ENCODE peak calls at places on chromosomes 16 and 17, in five cellular contexts. One of them, this sample, is unnamed.

GRCh38 chr16:65122974-65123845 is 1.3 kb upstream of the CDH11 start:
- DNase-seq in germinal center: no peak
- DNase-seq in CD8-positive, alpha-beta memory T cell: no peak
- DNase-seq in HFFc6: peak; percentile 63
- DNase-seq in cardiac muscle cell: peak; percentile 55
- DNase-seq in this sample: peak; percentile 70

GRCh38 chr17:2885751-2886150 is 89.5 kb downstream of the RAP1GAP2 start:
- DNase-seq in germinal center: no peak
- DNase-seq in CD8-positive, alpha-beta memory T cell: no peak
- DNase-seq in HFFc6: no peak
- DNase-seq in cardiac muscle cell: no peak
- DNase-seq in this sample: no peak

GRCh38 chr16:27102701-27103575 is 36.2 kb downstream of the C16orf82 start:
- DNase-seq in germinal center: no peak
- DNase-seq in CD8-positive, alpha-beta memory T cell: no peak
- DNase-seq in HFFc6: no peak
- DNase-seq in cardiac muscle cell: no peak
- DNase-seq in this sample: no peak

GRCh38 chr17:71032746-71033273 is 863.5 kb downstream of the KCNJ2 start:
- DNase-seq in germinal center: no peak
- DNase-seq in CD8-positive, alpha-beta memory T cell: no peak
- DNase-seq in HFFc6: no peak
- DNase-seq in cardiac muscle cell: peak; percentile 38
- DNase-seq in this sample: no peak

GRCh38 chr17:17206913-17207368 is 808 bp upstream of the PLD6 start:
- DNase-seq in germinal center: no peak
- DNase-seq in CD8-positive, alpha-beta memory T cell: no peak
- DNase-seq in HFFc6: no peak
- DNase-seq in cardiac muscle cell: no peak
- DNase-seq in this sample: no peak

GRCh38 chr16:57600048-57600835 is 28.2 kb upstream of the ADGRG1 start:
- DNase-seq in germinal center: peak; percentile 66
- DNase-seq in CD8-positive, alpha-beta memory T cell: no peak
- DNase-seq in HFFc6: no peak
- DNase-seq in cardiac muscle cell: peak; percentile 72
- DNase-seq in this sample: peak; percentile 45

GRCh38 chr17:4248504-4249277 is 15.1 kb downstream of the ANKFY1 start:
- DNase-seq in germinal center: no peak
- DNase-seq in CD8-positive, alpha-beta memory T cell: no peak
- DNase-seq in HFFc6: no peak
- DNase-seq in cardiac muscle cell: no peak
- DNase-seq in this sample: no peak

GRCh38 chr16:3099732-3100499 is 822 bp upstream of the ZSCAN10 start:
- DNase-seq in germinal center: peak; percentile 96
- DNase-seq in CD8-positive, alpha-beta memory T cell: peak; percentile 78
- DNase-seq in HFFc6: peak; percentile 64
- DNase-seq in cardiac muscle cell: peak; percentile 97
- DNase-seq in this sample: peak; percentile 90

GRCh38 chr16:1290860-1291575 is 18.4 kb upstream of the UBE2I start:
- DNase-seq in germinal center: no peak
- DNase-seq in CD8-positive, alpha-beta memory T cell: no peak
- DNase-seq in HFFc6: no peak
- DNase-seq in cardiac muscle cell: no peak
- DNase-seq in this sample: no peak

GRCh38 chr17:39264119-39264518 is 38.4 kb upstream of the STAC2 start:
- DNase-seq in germinal center: no peak
- DNase-seq in CD8-positive, alpha-beta memory T cell: no peak
- DNase-seq in HFFc6: no peak
- DNase-seq in cardiac muscle cell: no peak
- DNase-seq in this sample: no peak

GRCh38 chr17:68011199-68011665 is 15.0 kb upstream of the C17orf58 start:
- DNase-seq in germinal center: peak; percentile 69
- DNase-seq in CD8-positive, alpha-beta memory T cell: peak; percentile 31
- DNase-seq in HFFc6: no peak
- DNase-seq in cardiac muscle cell: peak; percentile 63
- DNase-seq in this sample: peak; percentile 39

GRCh38 chr17:71192848-71193247 is 928.0 kb upstream of the SOX9 start:
- DNase-seq in germinal center: no peak
- DNase-seq in CD8-positive, alpha-beta memory T cell: no peak
- DNase-seq in HFFc6: no peak
- DNase-seq in cardiac muscle cell: no peak
- DNase-seq in this sample: no peak

GRCh38 chr17:46977348-46977747 is 1.7 kb downstream of the RPRML start:
- DNase-seq in germinal center: no peak
- DNase-seq in CD8-positive, alpha-beta memory T cell: no peak
- DNase-seq in HFFc6: peak; percentile 32
- DNase-seq in cardiac muscle cell: peak; percentile 69
- DNase-seq in this sample: peak; percentile 45

GRCh38 chr17:36641877-36642845 is 40.8 kb downstream of the MRM1 start:
- DNase-seq in germinal center: no peak
- DNase-seq in CD8-positive, alpha-beta memory T cell: no peak
- DNase-seq in HFFc6: no peak
- DNase-seq in cardiac muscle cell: peak; percentile 40
- DNase-seq in this sample: peak; percentile 8

GRCh38 chr16:51326131-51326856 is 175.2 kb upstream of the SALL1 start:
- DNase-seq in germinal center: no peak
- DNase-seq in CD8-positive, alpha-beta memory T cell: no peak
- DNase-seq in HFFc6: peak; percentile 85
- DNase-seq in cardiac muscle cell: no peak
- DNase-seq in this sample: peak; percentile 60

GRCh38 chr16:14608111-14608566 is 21.9 kb downstream of the PARN start:
- DNase-seq in germinal center: peak; percentile 50
- DNase-seq in CD8-positive, alpha-beta memory T cell: no peak
- DNase-seq in HFFc6: no peak
- DNase-seq in cardiac muscle cell: no peak
- DNase-seq in this sample: no peak

GRCh38 chr17:13575466-13575865 is 26.3 kb downstream of the HS3ST3A1 start:
- DNase-seq in germinal center: no peak
- DNase-seq in CD8-positive, alpha-beta memory T cell: no peak
- DNase-seq in HFFc6: no peak
- DNase-seq in cardiac muscle cell: no peak
- DNase-seq in this sample: no peak

GRCh38 chr17:19542247-19542646 is 8.6 kb downstream of the SLC47A1 start:
- DNase-seq in germinal center: no peak
- DNase-seq in CD8-positive, alpha-beta memory T cell: no peak
- DNase-seq in HFFc6: no peak
- DNase-seq in cardiac muscle cell: no peak
- DNase-seq in this sample: no peak

GRCh38 chr16:53091508-53092211 is 36.9 kb downstream of the CHD9 start:
- DNase-seq in germinal center: peak; percentile 56
- DNase-seq in CD8-positive, alpha-beta memory T cell: no peak
- DNase-seq in HFFc6: peak; percentile 89
- DNase-seq in cardiac muscle cell: peak; percentile 23
- DNase-seq in this sample: peak; percentile 86

GRCh38 chr16:19085679-19086200 is 18.3 kb downstream of the COQ7 start:
- DNase-seq in germinal center: no peak
- DNase-seq in CD8-positive, alpha-beta memory T cell: no peak
- DNase-seq in HFFc6: no peak
- DNase-seq in cardiac muscle cell: peak; percentile 12
- DNase-seq in this sample: peak; percentile 42

GRCh38 chr17:13017623-13018462 is at the start of gene ELAC2:
- DNase-seq in germinal center: peak; percentile 99
- DNase-seq in CD8-positive, alpha-beta memory T cell: peak; percentile 96
- DNase-seq in HFFc6: peak; percentile 100
- DNase-seq in cardiac muscle cell: peak; percentile 99
- DNase-seq in this sample: peak; percentile 99

GRCh38 chr17:44751806-44752205 is 7.0 kb upstream of the ADAM11 start:
- DNase-seq in germinal center: no peak
- DNase-seq in CD8-positive, alpha-beta memory T cell: no peak
- DNase-seq in HFFc6: no peak
- DNase-seq in cardiac muscle cell: no peak
- DNase-seq in this sample: no peak

GRCh38 chr17:1880851-1881630 is 51.2 kb downstream of the RPA1 start:
- DNase-seq in germinal center: no peak
- DNase-seq in CD8-positive, alpha-beta memory T cell: no peak
- DNase-seq in HFFc6: no peak
- DNase-seq in cardiac muscle cell: no peak
- DNase-seq in this sample: no peak

GRCh38 chr16:54455021-54455725 is 168.6 kb upstream of the IRX3 start:
- DNase-seq in germinal center: no peak
- DNase-seq in CD8-positive, alpha-beta memory T cell: no peak
- DNase-seq in HFFc6: no peak
- DNase-seq in cardiac muscle cell: no peak
- DNase-seq in this sample: no peak

GRCh38 chr16:7227193-7227825 is 105.3 kb upstream of the RBFOX1 start:
- DNase-seq in germinal center: no peak
- DNase-seq in CD8-positive, alpha-beta memory T cell: no peak
- DNase-seq in HFFc6: no peak
- DNase-seq in cardiac muscle cell: peak; percentile 66
- DNase-seq in this sample: no peak

GRCh38 chr17:54891176-54891821 is 9.4 kb upstream of the TOM1L1 start:
- DNase-seq in germinal center: no peak
- DNase-seq in CD8-positive, alpha-beta memory T cell: no peak
- DNase-seq in HFFc6: peak; percentile 69
- DNase-seq in cardiac muscle cell: peak; percentile 80
- DNase-seq in this sample: peak; percentile 70

GRCh38 chr16:69064789-69065313 is 40.6 kb upstream of the HAS3 start:
- DNase-seq in germinal center: no peak
- DNase-seq in CD8-positive, alpha-beta memory T cell: no peak
- DNase-seq in HFFc6: no peak
- DNase-seq in cardiac muscle cell: peak; percentile 67
- DNase-seq in this sample: peak; percentile 18

GRCh38 chr17:35801583-35802224 is 6.3 kb upstream of the MMP28 start:
- DNase-seq in germinal center: peak; percentile 56
- DNase-seq in CD8-positive, alpha-beta memory T cell: peak; percentile 38
- DNase-seq in HFFc6: no peak
- DNase-seq in cardiac muscle cell: peak; percentile 69
- DNase-seq in this sample: peak; percentile 12

GRCh38 chr17:29929544-29930398 is at the start of gene SSH2:
- DNase-seq in germinal center: peak; percentile 81
- DNase-seq in CD8-positive, alpha-beta memory T cell: peak; percentile 84
- DNase-seq in HFFc6: peak; percentile 75
- DNase-seq in cardiac muscle cell: peak; percentile 96
- DNase-seq in this sample: peak; percentile 92

GRCh38 chr16:68646948-68647659 is 2.0 kb downstream of the CDH3 start:
- DNase-seq in germinal center: no peak
- DNase-seq in CD8-positive, alpha-beta memory T cell: no peak
- DNase-seq in HFFc6: no peak
- DNase-seq in cardiac muscle cell: no peak
- DNase-seq in this sample: no peak

GRCh38 chr17:3594056-3594810 is 15.0 kb downstream of the TRPV1 start:
- DNase-seq in germinal center: no peak
- DNase-seq in CD8-positive, alpha-beta memory T cell: no peak
- DNase-seq in HFFc6: no peak
- DNase-seq in cardiac muscle cell: peak; percentile 42
- DNase-seq in this sample: peak; percentile 28

GRCh38 chr16:23182206-23182674 is 305 bp upstream of the SCNN1G start:
- DNase-seq in germinal center: peak; percentile 92
- DNase-seq in CD8-positive, alpha-beta memory T cell: peak; percentile 69
- DNase-seq in HFFc6: peak; percentile 13
- DNase-seq in cardiac muscle cell: peak; percentile 82
- DNase-seq in this sample: peak; percentile 53

GRCh38 chr17:82105882-82106696 is 8.1 kb upstream of the FASN start:
- DNase-seq in germinal center: peak; percentile 88
- DNase-seq in CD8-positive, alpha-beta memory T cell: peak; percentile 59
- DNase-seq in HFFc6: peak; percentile 55
- DNase-seq in cardiac muscle cell: peak; percentile 73
- DNase-seq in this sample: peak; percentile 75

GRCh38 chr17:15662726-15663125 is 21.4 kb downstream of the TRIM16 start:
- DNase-seq in germinal center: no peak
- DNase-seq in CD8-positive, alpha-beta memory T cell: no peak
- DNase-seq in HFFc6: no peak
- DNase-seq in cardiac muscle cell: no peak
- DNase-seq in this sample: no peak

GRCh38 chr16:8590161-8590688 is at the start of gene TMEM114:
- DNase-seq in germinal center: no peak
- DNase-seq in CD8-positive, alpha-beta memory T cell: no peak
- DNase-seq in HFFc6: no peak
- DNase-seq in cardiac muscle cell: no peak
- DNase-seq in this sample: no peak

GRCh38 chr16:17160285-17160854 is 310.4 kb downstream of the XYLT1 start:
- DNase-seq in germinal center: no peak
- DNase-seq in CD8-positive, alpha-beta memory T cell: no peak
- DNase-seq in HFFc6: no peak
- DNase-seq in cardiac muscle cell: no peak
- DNase-seq in this sample: peak; percentile 10

GRCh38 chr16:9348912-9349311 is 257.5 kb downstream of the HAPSTR1 start:
- DNase-seq in germinal center: no peak
- DNase-seq in CD8-positive, alpha-beta memory T cell: no peak
- DNase-seq in HFFc6: no peak
- DNase-seq in cardiac muscle cell: no peak
- DNase-seq in this sample: no peak

GRCh38 chr16:68446941-68447675 is 1.2 kb downstream of the SMPD3 start:
- DNase-seq in germinal center: no peak
- DNase-seq in CD8-positive, alpha-beta memory T cell: no peak
- DNase-seq in HFFc6: no peak
- DNase-seq in cardiac muscle cell: no peak
- DNase-seq in this sample: no peak

GRCh38 chr17:27438631-27439030 is 17.6 kb upstream of the KSR1 start:
- DNase-seq in germinal center: no peak
- DNase-seq in CD8-positive, alpha-beta memory T cell: no peak
- DNase-seq in HFFc6: no peak
- DNase-seq in cardiac muscle cell: no peak
- DNase-seq in this sample: no peak